ENCODE peak calls at places on chromosomes 3 and 15, in five cellular contexts. One of them, this sample, is unnamed.

GRCh38 chr3:69604735-69605435 is 134.4 kb upstream of the MITF start:
- DNase-seq in stimulated activated CD4-positive, alpha-beta T cell treated with anti-CD3 and anti-CD28 coated beads, Interleukin-4, amount 100 ng/mL, for 48 hours: no peak
- DNase-seq in NCI-H226: no peak
- DNase-seq in fibroblast of the aortic adventitia: no peak
- DNase-seq in stimulated activated CD8-positive, alpha-beta memory T cell treated with anti-CD3 and anti-CD28 coated beads, Interleukin-7, amount 100 ng/mL, for 1 hour: no peak
- DNase-seq in this sample: no peak

GRCh38 chr3:87006844-87007439 is 16.0 kb upstream of the VGLL3 start:
- DNase-seq in stimulated activated CD4-positive, alpha-beta T cell treated with anti-CD3 and anti-CD28 coated beads, Interleukin-4, amount 100 ng/mL, for 48 hours: no peak
- DNase-seq in fibroblast of the aortic adventitia: peak; percentile 67
- DNase-seq in stimulated activated CD8-positive, alpha-beta memory T cell treated with anti-CD3 and anti-CD28 coated beads, Interleukin-7, amount 100 ng/mL, for 1 hour: no peak
- DNase-seq in NCI-H226: no peak
- DNase-seq in this sample: no peak

GRCh38 chr3:118972974-118973373 is 61.7 kb downstream of the IGSF11 start:
- DNase-seq in stimulated activated CD4-positive, alpha-beta T cell treated with anti-CD3 and anti-CD28 coated beads, Interleukin-4, amount 100 ng/mL, for 48 hours: no peak
- DNase-seq in stimulated activated CD8-positive, alpha-beta memory T cell treated with anti-CD3 and anti-CD28 coated beads, Interleukin-7, amount 100 ng/mL, for 1 hour: no peak
- DNase-seq in fibroblast of the aortic adventitia: no peak
- DNase-seq in NCI-H226: no peak
- DNase-seq in this sample: no peak

GRCh38 chr3:102181202-102181920 is 253.5 kb upstream of the ZPLD1 start:
- DNase-seq in stimulated activated CD8-positive, alpha-beta memory T cell treated with anti-CD3 and anti-CD28 coated beads, Interleukin-7, amount 100 ng/mL, for 1 hour: no peak
- DNase-seq in fibroblast of the aortic adventitia: peak; percentile 94
- DNase-seq in NCI-H226: peak; percentile 56
- DNase-seq in stimulated activated CD4-positive, alpha-beta T cell treated with anti-CD3 and anti-CD28 coated beads, Interleukin-4, amount 100 ng/mL, for 48 hours: no peak
- DNase-seq in this sample: no peak

GRCh38 chr3:48268381-48268935 is 27.6 kb downstream of the ZNF589 start:
- DNase-seq in fibroblast of the aortic adventitia: no peak
- DNase-seq in stimulated activated CD8-positive, alpha-beta memory T cell treated with anti-CD3 and anti-CD28 coated beads, Interleukin-7, amount 100 ng/mL, for 1 hour: peak; percentile 46
- DNase-seq in NCI-H226: no peak
- DNase-seq in stimulated activated CD4-positive, alpha-beta T cell treated with anti-CD3 and anti-CD28 coated beads, Interleukin-4, amount 100 ng/mL, for 48 hours: peak; percentile 86
- DNase-seq in this sample: peak; percentile 18

GRCh38 chr3:13044496-13045244 is 28.6 kb downstream of the IQSEC1 start:
- DNase-seq in stimulated activated CD4-positive, alpha-beta T cell treated with anti-CD3 and anti-CD28 coated beads, Interleukin-4, amount 100 ng/mL, for 48 hours: no peak
- DNase-seq in stimulated activated CD8-positive, alpha-beta memory T cell treated with anti-CD3 and anti-CD28 coated beads, Interleukin-7, amount 100 ng/mL, for 1 hour: no peak
- DNase-seq in fibroblast of the aortic adventitia: no peak
- DNase-seq in NCI-H226: no peak
- DNase-seq in this sample: no peak

GRCh38 chr3:167066977-167067843 is 312.9 kb downstream of the ZBBX start:
- DNase-seq in NCI-H226: no peak
- DNase-seq in stimulated activated CD4-positive, alpha-beta T cell treated with anti-CD3 and anti-CD28 coated beads, Interleukin-4, amount 100 ng/mL, for 48 hours: no peak
- DNase-seq in stimulated activated CD8-positive, alpha-beta memory T cell treated with anti-CD3 and anti-CD28 coated beads, Interleukin-7, amount 100 ng/mL, for 1 hour: no peak
- DNase-seq in fibroblast of the aortic adventitia: no peak
- DNase-seq in this sample: peak; percentile 81

GRCh38 chr15:57521503-57521902 is 70.2 kb upstream of the MYZAP start:
- DNase-seq in fibroblast of the aortic adventitia: no peak
- DNase-seq in NCI-H226: no peak
- DNase-seq in stimulated activated CD4-positive, alpha-beta T cell treated with anti-CD3 and anti-CD28 coated beads, Interleukin-4, amount 100 ng/mL, for 48 hours: no peak
- DNase-seq in stimulated activated CD8-positive, alpha-beta memory T cell treated with anti-CD3 and anti-CD28 coated beads, Interleukin-7, amount 100 ng/mL, for 1 hour: no peak
- DNase-seq in this sample: no peak

GRCh38 chr3:154843647-154844046 is 236.5 kb upstream of the MME start:
- DNase-seq in NCI-H226: no peak
- DNase-seq in stimulated activated CD8-positive, alpha-beta memory T cell treated with anti-CD3 and anti-CD28 coated beads, Interleukin-7, amount 100 ng/mL, for 1 hour: no peak
- DNase-seq in fibroblast of the aortic adventitia: no peak
- DNase-seq in stimulated activated CD4-positive, alpha-beta T cell treated with anti-CD3 and anti-CD28 coated beads, Interleukin-4, amount 100 ng/mL, for 48 hours: no peak
- DNase-seq in this sample: no peak

GRCh38 chr3:36648241-36649034 is 115.9 kb downstream of the DCLK3 start:
- DNase-seq in NCI-H226: peak; percentile 81
- DNase-seq in fibroblast of the aortic adventitia: peak; percentile 96
- DNase-seq in stimulated activated CD4-positive, alpha-beta T cell treated with anti-CD3 and anti-CD28 coated beads, Interleukin-4, amount 100 ng/mL, for 48 hours: no peak
- DNase-seq in stimulated activated CD8-positive, alpha-beta memory T cell treated with anti-CD3 and anti-CD28 coated beads, Interleukin-7, amount 100 ng/mL, for 1 hour: no peak
- DNase-seq in this sample: no peak

GRCh38 chr3:182697345-182697919 is 95.9 kb upstream of the ATP11B start:
- DNase-seq in stimulated activated CD8-positive, alpha-beta memory T cell treated with anti-CD3 and anti-CD28 coated beads, Interleukin-7, amount 100 ng/mL, for 1 hour: no peak
- DNase-seq in stimulated activated CD4-positive, alpha-beta T cell treated with anti-CD3 and anti-CD28 coated beads, Interleukin-4, amount 100 ng/mL, for 48 hours: no peak
- DNase-seq in NCI-H226: peak; percentile 16
- DNase-seq in fibroblast of the aortic adventitia: no peak
- DNase-seq in this sample: no peak